ENCODE peak calls at places on chromosomes 4 and X, in nine cellular contexts. U is tibial artery; K is SJSA1; B is effector memory CD4-positive, alpha-beta T cell; L is MM.1S; G is BE2C; O is GM23248; C is aorta; W is lower lobe of right lung. H is an unnamed sample.

GRCh38 chr4:78310732-78311100 is 240.9 kb upstream of the ANXA3 start:
- DNase-seq in G (no peak), O (no peak), L (no peak), K (no peak), C (no peak), U (no peak), W (no peak), B (no peak), H (no peak)

GRCh38 chrX:97766496-97767095 is 882.9 kb downstream of the RPA4 start:
- DNase-seq in L (no peak), K (no peak), G (no peak), W (no peak), C (no peak), U (no peak), O (no peak), B (no peak), H (peak; percentile 52)

GRCh38 chr4:76881375-76881774 is 16.6 kb downstream of the SOWAHB start:
- DNase-seq in W (no peak), B (no peak), L (no peak), G (no peak), U (no peak), K (no peak), C (no peak), O (no peak), H (peak; percentile 55)

GRCh38 chr4:136939781-136940180 is 592.5 kb downstream of the PCDH18 start:
- DNase-seq in U (no peak), K (no peak), C (no peak), W (no peak), B (no peak), L (no peak), O (peak; percentile 7), G (no peak), H (no peak)

GRCh38 chr4:146436423-146437162 is 85.1 kb downstream of the SLC10A7 start:
- DNase-seq in B (no peak), L (no peak), W (no peak), U (no peak), G (no peak), C (no peak), K (no peak), O (peak; percentile 54), H (no peak)

GRCh38 chrX:140180585-140180984 is 215.3 kb upstream of the CXorf66 start:
- DNase-seq in G (no peak), B (no peak), U (no peak), C (no peak), O (peak; percentile 61), W (no peak), L (no peak), K (peak; percentile 7), H (no peak)

GRCh38 chr4:25088342-25088952 is 57.7 kb upstream of the LGI2 start:
- DNase-seq in O (peak; percentile 68), L (peak; percentile 67), B (no peak), U (peak; percentile 57), K (no peak), W (no peak), G (no peak), C (no peak), H (no peak)

GRCh38 chr4:150782921-150783320 is 201.0 kb downstream of the MAB21L2 start:
- DNase-seq in W (no peak), U (no peak), L (no peak), K (no peak), B (no peak), C (no peak), G (no peak), O (no peak), H (no peak)

DNA sequence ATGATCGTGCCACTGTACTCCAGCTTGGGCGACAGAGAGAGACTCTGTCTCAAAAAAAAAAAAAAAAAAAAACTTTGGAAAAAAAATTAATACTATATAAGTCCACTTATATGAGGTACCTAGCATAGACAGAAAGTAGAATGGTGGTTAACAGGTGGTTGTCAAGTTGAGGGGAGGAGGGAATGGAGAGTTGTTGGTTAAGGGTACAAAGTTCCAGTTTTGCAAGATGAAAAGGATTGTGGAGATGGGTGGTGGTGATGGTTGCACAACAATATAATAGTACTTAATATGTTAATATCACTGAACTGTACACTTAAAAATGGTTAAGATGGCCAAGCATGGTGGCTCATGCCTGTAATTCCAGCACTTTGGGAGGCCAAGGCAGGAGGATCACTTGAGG is 4.1 kb upstream of the IL9R start:
- DNase-seq in K (no peak), L (no peak), W (no peak), G (no peak), U (no peak), B (no peak), O (no peak), C (no peak), H (no peak)
- H3K9me3 ChIP-seq in K (no peaks in the 10 kb centered on the region), L (no peaks in the 10 kb centered on the region), W (no peaks in the 10 kb centered on the region), G (no peaks in the 10 kb centered on the region), U (no peaks in the 10 kb centered on the region), B (no peaks in the 10 kb centered on the region), O (no peaks in the 10 kb centered on the region), C (no peaks in the 10 kb centered on the region), H (peaks cover 48% of the 10 kb centered on the region)

GRCh38 chrX:55742649-55743048 is 25.1 kb downstream of the RRAGB start:
- DNase-seq in C (no peak), O (no peak), G (no peak), W (no peak), U (no peak), B (no peak), K (no peak), L (no peak), H (no peak)
- H3K9me3 ChIP-seq in C (no peaks in the 10 kb centered on the region), O (no peaks in the 10 kb centered on the region), G (no peaks in the 10 kb centered on the region), W (no peaks in the 10 kb centered on the region), U (no peaks in the 10 kb centered on the region), B (no peaks in the 10 kb centered on the region), K (no peaks in the 10 kb centered on the region), L (no peaks in the 10 kb centered on the region), H (peaks cover 11% of the 10 kb centered on the region)

GRCh38 chrX:63012574-63012973 is 338.6 kb downstream of the SPIN4 start:
- DNase-seq in U (no peak), G (no peak), K (no peak), B (no peak), L (no peak), O (peak; percentile 0), C (no peak), W (no peak), H (no peak)
- H3K9me3 ChIP-seq in U (no peaks in the 10 kb centered on the region), G (no peaks in the 10 kb centered on the region), K (no peaks in the 10 kb centered on the region), B (no peaks in the 10 kb centered on the region), L (no peaks in the 10 kb centered on the region), O (no peaks in the 10 kb centered on the region), C (no peaks in the 10 kb centered on the region), W (no peaks in the 10 kb centered on the region), H (peaks cover 34% of the 10 kb centered on the region)

GRCh38 chrX:44265559-44265958 is 77.9 kb downstream of the EFHC2 start:
- DNase-seq in W (no peak), G (no peak), L (peak; percentile 29), O (no peak), K (no peak), C (no peak), B (no peak), U (no peak), H (no peak)

GRCh38 chrX:44267861-44268260 is 75.6 kb downstream of the EFHC2 start:
- DNase-seq in O (no peak), W (no peak), B (no peak), K (no peak), G (no peak), C (no peak), U (no peak), L (no peak), H (no peak)

GRCh38 chrX:44261286-44261685 is 82.2 kb downstream of the EFHC2 start:
- DNase-seq in C (no peak), B (no peak), K (no peak), W (no peak), O (no peak), L (no peak), G (no peak), U (no peak), H (no peak)

GRCh38 chrX:44264936-44265335 is 78.5 kb downstream of the EFHC2 start:
- DNase-seq in K (no peak), L (no peak), O (no peak), G (no peak), W (no peak), C (no peak), B (no peak), U (no peak), H (no peak)

DNA sequence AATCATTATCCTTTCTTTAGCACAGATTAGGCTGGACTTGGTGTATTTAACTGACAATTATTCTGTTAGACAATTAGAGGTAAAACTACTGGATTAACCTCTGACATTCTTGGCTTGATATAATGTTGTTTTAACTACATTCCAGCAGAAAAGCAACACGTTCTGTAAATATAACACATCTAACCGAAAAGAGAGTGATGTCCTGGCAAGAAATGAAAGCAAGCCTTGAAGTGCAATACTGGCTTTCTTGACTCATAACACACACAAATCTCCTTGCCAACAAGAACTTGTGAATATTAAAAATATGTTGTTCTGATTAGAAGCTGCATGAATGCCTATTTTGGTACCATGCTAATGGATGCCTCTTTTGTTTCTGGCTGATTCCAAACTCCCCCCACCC is 76.4 kb downstream of the EFHC2 start:
- DNase-seq in O (peak; percentile 4), W (no peak), K (no peak), G (no peak), C (no peak), B (no peak), L (no peak), U (no peak), H (no peak)
- H3K9me3 ChIP-seq in O (no peaks in the 10 kb centered on the region), W (no peaks in the 10 kb centered on the region), K (no peaks in the 10 kb centered on the region), G (no peaks in the 10 kb centered on the region), C (no peaks in the 10 kb centered on the region), B (no peaks in the 10 kb centered on the region), L (no peaks in the 10 kb centered on the region), U (no peaks in the 10 kb centered on the region), H (no peaks in the 10 kb centered on the region)

GRCh38 chr4:273312-274017 is 31.8 kb downstream of the ZNF732 start:
- DNase-seq in U (no peak), K (no peak), L (no peak), O (no peak), B (no peak), C (no peak), W (no peak), G (no peak), H (no peak)
- H3K9me3 ChIP-seq in U (peaks cover 23% of the 10 kb centered on the region), K (no peaks in the 10 kb centered on the region), L (no peaks in the 10 kb centered on the region), O (peaks cover 24% of the 10 kb centered on the region), B (peaks cover 44% of the 10 kb centered on the region), C (peaks cover under 1% of the 10 kb centered on the region), W (peaks cover 94% of the 10 kb centered on the region), G (peaks cover 3% of the 10 kb centered on the region), H (peaks cover 95% of the 10 kb centered on the region)

H was measured in endodermal cell.